ENCODE peak calls at places on chromosomes 5 and 9, in six cellular contexts. E, H, B, W, Y and P are unnamed samples.

GRCh38 chr5:151557951-151558350 is 33.2 kb downstream of the FAT2 start:
- DNase-seq in E (no peak), H (no peak), B (no peak), W (no peak), Y (no peak), P (no peak)

GRCh38 chr5:128850049-128850448 is 115.2 kb upstream of the SLC27A6 start:
- DNase-seq in E (no peak), H (no peak), B (no peak), W (no peak), Y (no peak), P (no peak)

GRCh38 chr5:159156839-159157238 is 52.5 kb downstream of the RNF145 start:
- DNase-seq in E (peak), H (peak), B (no peak), W (no peak), Y (peak), P (peak)

GRCh38 chr5:105503950-105504349 is 1941.4 kb upstream of the NUDT12 start:
- DNase-seq in E (no peak), H (no peak), B (no peak), W (no peak), Y (no peak), P (no peak)

GRCh38 chr9:76571288-76572204 is 112.6 kb downstream of the GCNT1 start:
- DNase-seq in E (no peak), H (no peak), B (no peak), W (no peak), Y (peak), P (no peak)

GRCh38 chr5:55226934-55227737 is at the start of gene MCIDAS:
- DNase-seq in E (peak), H (peak), B (peak), W (peak), Y (no peak), P (peak)

GRCh38 chr5:123028222-123028621 is 8.3 kb downstream of the PPIC start:
- DNase-seq in E (no peak), H (no peak), B (no peak), W (no peak), Y (no peak), P (no peak)

GRCh38 chr5:90563161-90563560 is 4.6 kb downstream of the ADGRV1 start:
- DNase-seq in E (no peak), H (no peak), B (no peak), W (no peak), Y (no peak), P (no peak)

GRCh38 chr5:51302358-51302757 is 80.9 kb upstream of the ISL1 start:
- DNase-seq in E (no peak), H (no peak), B (no peak), W (no peak), Y (no peak), P (no peak)

GRCh38 chr9:13377286-13377925 is 97.9 kb upstream of the MPDZ start:
- DNase-seq in E (no peak), H (no peak), B (no peak), W (no peak), Y (no peak), P (no peak)

GRCh38 chr5:112772095-112772494 is 34.4 kb downstream of the APC start:
- DNase-seq in E (no peak), H (no peak), B (no peak), W (no peak), Y (no peak), P (no peak)

GRCh38 chr9:107712390-107712789 is 222.8 kb upstream of the KLF4 start:
- DNase-seq in E (no peak), H (peak), B (no peak), W (no peak), Y (no peak), P (peak)

GRCh38 chr5:178246736-178247135 is 14.1 kb upstream of the PHYKPL start:
- DNase-seq in E (no peak), H (no peak), B (no peak), W (no peak), Y (no peak), P (no peak)

GRCh38 chr5:151224372-151224771 is 480 bp upstream of the CCDC69 start:
- DNase-seq in E (no peak), H (no peak), B (no peak), W (no peak), Y (no peak), P (no peak)

GRCh38 chr9:128505414-128505765 is 871 bp downstream of the GLE1 start:
- DNase-seq in E (no peak), H (no peak), B (no peak), W (no peak), Y (no peak), P (no peak)

GRCh38 chr9:9215050-9215449 is 1397.8 kb downstream of the PTPRD start:
- DNase-seq in E (no peak), H (no peak), B (no peak), W (no peak), Y (no peak), P (no peak)

GRCh38 chr5:175517824-175518450 is 39.6 kb downstream of the SFXN1 start:
- DNase-seq in E (peak), H (no peak), B (no peak), W (no peak), Y (no peak), P (peak)

GRCh38 chr5:81244451-81244850 is 11.3 kb downstream of the CKMT2 start:
- DNase-seq in E (no peak), H (no peak), B (no peak), W (no peak), Y (no peak), P (no peak)

GRCh38 chr9:22216730-22217160 is 207.6 kb upstream of the CDKN2B start:
- DNase-seq in E (no peak), H (no peak), B (no peak), W (no peak), Y (no peak), P (peak)

GRCh38 chr5:168162464-168162863 is 129.0 kb upstream of the WWC1 start:
- DNase-seq in E (peak), H (no peak), B (no peak), W (no peak), Y (no peak), P (no peak)

GRCh38 chr5:144202072-144202471 is 31.4 kb downstream of the KCTD16 start:
- DNase-seq in E (no peak), H (no peak), B (no peak), W (no peak), Y (no peak), P (no peak)

GRCh38 chr5:60916646-60917045 is 28.2 kb downstream of the ERCC8 start:
- DNase-seq in E (no peak), H (no peak), B (no peak), W (no peak), Y (no peak), P (no peak)

GRCh38 chr5:91183743-91184142 is 199.4 kb downstream of the ARRDC3 start:
- DNase-seq in E (no peak), H (no peak), B (no peak), W (no peak), Y (no peak), P (no peak)

GRCh38 chr9:35907732-35908483 is 1.4 kb upstream of the SPAAR start:
- DNase-seq in E (no peak), H (peak), B (no peak), W (peak), Y (no peak), P (peak)

GRCh38 chr5:112210430-112211005 is 208.6 kb downstream of the EPB41L4A start:
- DNase-seq in E (peak), H (peak), B (peak), W (no peak), Y (no peak), P (peak)

GRCh38 chr5:73515232-73515631 is 17.0 kb downstream of the BTF3 start:
- DNase-seq in E (no peak), H (no peak), B (no peak), W (no peak), Y (no peak), P (no peak)
- TF ChIP-seq MAX in E (no peak), H (no peak), B (no peak), W (no peak), Y (no peak), P (no peak)

DNA sequence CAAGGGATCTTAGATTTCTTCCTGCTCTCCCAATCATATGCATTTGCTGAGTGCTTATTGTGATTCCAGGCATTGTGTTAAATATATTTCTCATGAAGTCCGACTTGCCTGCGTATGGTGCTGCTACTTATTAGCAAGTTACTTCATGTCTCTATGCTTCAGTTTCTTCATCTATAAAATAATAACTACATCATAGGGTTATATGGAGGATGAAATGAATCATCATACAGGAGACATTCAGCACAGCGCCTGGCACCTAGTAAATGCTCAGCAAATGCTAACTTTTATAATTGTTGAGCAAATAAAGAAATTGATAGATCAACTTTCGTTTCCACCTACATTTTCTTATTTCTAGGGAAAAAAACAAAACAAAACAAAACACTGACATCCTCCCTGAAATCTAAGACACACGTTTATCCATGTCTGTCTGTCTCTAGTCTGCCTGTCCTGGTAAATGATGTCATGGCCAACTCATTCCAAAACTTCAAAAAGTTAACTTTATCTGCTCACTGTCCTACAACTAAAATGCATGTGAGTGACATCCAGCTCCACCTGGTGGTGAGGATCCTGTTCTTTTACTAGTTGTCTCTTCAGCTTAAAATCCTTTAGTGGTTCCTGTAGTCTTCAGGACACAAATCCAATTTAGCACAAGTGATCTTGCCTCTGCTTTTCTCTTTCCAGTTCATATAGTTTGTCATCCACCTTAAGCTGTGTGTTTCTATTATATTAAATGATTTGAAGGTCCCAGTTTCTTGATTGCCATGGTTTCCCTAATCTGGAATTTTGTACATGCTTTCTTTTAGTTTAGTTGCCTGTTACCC is 27.7 kb downstream of the PPP3R2 start:
- DNase-seq in E (peak), H (peak), B (peak), W (no peak), Y (no peak), P (peak)
- TF ChIP-seq MAX in E (no peak), H (no peak), B (no peak), W (no peak), Y (no peak), P (no peak)

GRCh38 chr9:121718063-121718462 is 66.6 kb downstream of the DAB2IP start:
- DNase-seq in E (no peak), H (no peak), B (no peak), W (no peak), Y (no peak), P (no peak)
- TF ChIP-seq MAX in E (no peak), H (no peak), B (no peak), W (no peak), Y (no peak), P (no peak)

DNA sequence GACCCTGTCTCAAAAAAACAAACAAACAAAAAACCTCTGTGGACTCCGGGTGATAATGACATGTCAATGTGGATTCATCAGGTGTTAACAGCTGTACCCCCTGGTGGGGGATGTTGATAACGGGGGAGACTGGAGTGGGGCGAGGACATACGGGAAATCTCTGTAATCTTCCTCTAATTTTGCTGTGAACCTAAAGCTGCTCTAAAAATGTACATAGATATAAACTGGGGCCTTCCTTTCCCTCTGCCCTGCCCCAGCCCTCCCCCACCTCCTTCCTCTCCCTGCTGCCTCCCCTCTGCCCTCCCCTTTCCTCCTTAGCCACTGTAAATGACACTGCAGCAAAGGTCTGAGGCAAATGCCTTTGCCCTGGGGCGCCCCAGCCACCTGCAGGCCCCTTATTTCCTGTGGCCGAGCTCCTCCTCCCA is 1.4 kb upstream of the CEL start:
- DNase-seq in E (peak), H (no peak), B (no peak), W (no peak), Y (no peak), P (no peak)
- TF ChIP-seq MAX in E (no peak), H (no peak), B (no peak), W (no peak), Y (no peak), P (no peak)

GRCh38 chr9:134509306-134509705 is 132.3 kb upstream of the COL5A1 start:
- DNase-seq in E (no peak), H (no peak), B (no peak), W (no peak), Y (no peak), P (no peak)
- TF ChIP-seq MAX in E (no peak), H (no peak), B (no peak), W (no peak), Y (no peak), P (no peak)

DNA sequence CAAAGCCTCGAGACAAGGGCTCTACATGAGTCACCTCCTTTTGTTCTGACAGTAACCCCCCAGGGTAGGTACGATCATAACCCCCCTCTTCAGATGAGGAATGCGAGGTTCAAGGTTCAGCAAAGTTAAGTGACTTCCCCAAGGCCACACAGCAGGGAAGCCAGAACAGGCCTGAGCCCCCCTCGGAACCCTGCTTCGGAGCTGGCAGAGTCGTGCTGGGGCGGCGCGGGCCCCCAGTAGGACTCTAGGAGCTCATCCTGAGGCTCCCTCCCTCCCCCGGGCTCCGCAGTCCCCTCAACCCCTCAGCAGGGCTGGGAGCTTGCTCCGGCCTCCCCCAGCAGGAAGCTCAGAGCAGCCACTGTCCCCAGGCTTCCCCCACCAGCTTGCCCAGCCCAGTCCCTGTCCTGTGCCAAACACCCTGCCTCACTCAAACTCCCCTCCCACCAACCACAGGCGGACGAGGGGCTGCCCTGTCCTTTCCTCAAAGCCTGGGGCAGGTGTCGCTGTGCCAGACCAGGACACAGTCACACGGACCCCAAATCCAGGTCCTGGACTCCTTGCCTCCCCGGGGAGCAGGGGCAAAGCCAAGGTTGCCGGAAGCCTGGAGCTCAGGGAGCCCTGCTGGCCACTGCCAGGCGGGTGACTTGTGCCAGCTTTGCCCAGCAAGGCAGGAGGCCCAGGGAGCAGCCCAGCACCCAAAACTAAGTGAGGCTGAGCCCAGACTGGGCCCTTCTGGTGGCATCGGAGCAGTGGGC is 5.1 kb downstream of the AGPAT2 start:
- DNase-seq in E (no peak), H (no peak), B (no peak), W (no peak), Y (no peak), P (no peak)
- TF ChIP-seq MAX in E (no peak), H (no peak), B (no peak), W (no peak), Y (no peak), P (no peak)

DNA sequence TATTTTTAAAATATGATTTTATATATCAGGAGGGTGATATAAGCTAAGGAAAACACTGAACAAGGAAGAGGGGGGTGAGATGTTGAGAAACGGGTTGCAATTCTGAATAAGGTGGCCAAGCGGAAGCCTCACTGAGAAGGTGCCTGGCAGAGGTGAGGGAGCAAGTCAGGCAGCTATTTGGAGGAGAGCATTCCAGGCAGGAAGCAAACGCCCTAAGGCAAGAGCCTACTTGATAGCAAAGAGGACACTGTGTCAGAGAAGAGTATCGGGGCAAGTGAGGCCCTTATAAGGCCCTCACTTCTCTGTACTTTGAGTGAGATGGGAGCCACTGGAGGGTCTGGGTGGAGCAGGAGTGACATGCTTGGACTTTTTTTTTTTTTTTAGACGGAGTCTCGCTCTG is 8.0 kb upstream of the CTNNA1 start:
- DNase-seq in E (no peak), H (no peak), B (no peak), W (no peak), Y (no peak), P (no peak)
- TF ChIP-seq MAX in E (no peak), H (no peak), B (no peak), W (no peak), Y (no peak), P (no peak)